ENCODE peak calls at places on chromosomes 1 and 21, in ten cellular contexts. One of them, this sample, is unnamed. For H3K9me3, the result is how much of the 10 kb centered on the place peaks cover.

GRCh38 chr1:51330331-51331201 is at the start of gene TTC39A:
- DNase-seq in Panc1: no peak
- DNase-seq in colonic mucosa: no peak
- DNase-seq in SK-N-SH: peak
- DNase-seq in CD4-positive, alpha-beta memory T cell: no peak
- DNase-seq in thoracic aorta: no peak
- DNase-seq in right lobe of liver: no peak
- DNase-seq in spleen: no peak
- DNase-seq in CD4-positive, CD25-positive, alpha-beta regulatory T cell: no peak
- DNase-seq in aorta: no peak
- DNase-seq in this sample: no peak

GRCh38 chr1:230351516-230351915 is 74.6 kb downstream of the PGBD5 start:
- DNase-seq in Panc1: no peak
- DNase-seq in colonic mucosa: no peak
- DNase-seq in SK-N-SH: no peak
- DNase-seq in CD4-positive, alpha-beta memory T cell: no peak
- DNase-seq in thoracic aorta: no peak
- DNase-seq in right lobe of liver: peak
- DNase-seq in spleen: no peak
- DNase-seq in CD4-positive, CD25-positive, alpha-beta regulatory T cell: no peak
- DNase-seq in aorta: no peak
- DNase-seq in this sample: no peak

GRCh38 chr1:97174039-97174704 is 452.6 kb downstream of the PTBP2 start:
- DNase-seq in Panc1: no peak
- DNase-seq in colonic mucosa: no peak
- DNase-seq in SK-N-SH: peak
- DNase-seq in CD4-positive, alpha-beta memory T cell: no peak
- DNase-seq in thoracic aorta: no peak
- DNase-seq in right lobe of liver: no peak
- DNase-seq in spleen: no peak
- DNase-seq in CD4-positive, CD25-positive, alpha-beta regulatory T cell: no peak
- DNase-seq in aorta: no peak
- DNase-seq in this sample: no peak

GRCh38 chr1:170872663-170873062 is 62.7 kb upstream of the MROH9 start:
- DNase-seq in Panc1: no peak
- DNase-seq in colonic mucosa: no peak
- DNase-seq in SK-N-SH: no peak
- DNase-seq in CD4-positive, alpha-beta memory T cell: no peak
- DNase-seq in thoracic aorta: no peak
- DNase-seq in right lobe of liver: no peak
- DNase-seq in spleen: no peak
- DNase-seq in CD4-positive, CD25-positive, alpha-beta regulatory T cell: no peak
- DNase-seq in aorta: no peak
- DNase-seq in this sample: no peak

GRCh38 chr1:180925471-180926051 is 12.9 kb downstream of the KIAA1614 start:
- DNase-seq in Panc1: no peak
- DNase-seq in colonic mucosa: no peak
- DNase-seq in SK-N-SH: no peak
- DNase-seq in CD4-positive, alpha-beta memory T cell: no peak
- DNase-seq in thoracic aorta: no peak
- DNase-seq in right lobe of liver: no peak
- DNase-seq in spleen: no peak
- DNase-seq in CD4-positive, CD25-positive, alpha-beta regulatory T cell: no peak
- DNase-seq in aorta: no peak
- DNase-seq in this sample: no peak

GRCh38 chr1:211386931-211387330 is 60.3 kb downstream of the TRAF5 start:
- DNase-seq in Panc1: no peak
- DNase-seq in colonic mucosa: no peak
- DNase-seq in SK-N-SH: no peak
- DNase-seq in CD4-positive, alpha-beta memory T cell: no peak
- DNase-seq in thoracic aorta: no peak
- DNase-seq in right lobe of liver: no peak
- DNase-seq in spleen: no peak
- DNase-seq in CD4-positive, CD25-positive, alpha-beta regulatory T cell: no peak
- DNase-seq in aorta: no peak
- DNase-seq in this sample: no peak

GRCh38 chr1:224700915-224701531 is 84.9 kb downstream of the CNIH3 start:
- DNase-seq in Panc1: no peak
- DNase-seq in colonic mucosa: no peak
- DNase-seq in SK-N-SH: peak
- DNase-seq in CD4-positive, alpha-beta memory T cell: no peak
- DNase-seq in thoracic aorta: no peak
- DNase-seq in right lobe of liver: no peak
- DNase-seq in spleen: no peak
- DNase-seq in CD4-positive, CD25-positive, alpha-beta regulatory T cell: peak
- DNase-seq in aorta: no peak
- DNase-seq in this sample: no peak

GRCh38 chr21:35077975-35078374 is 28.9 kb upstream of the RUNX1 start:
- DNase-seq in Panc1: no peak
- DNase-seq in colonic mucosa: no peak
- DNase-seq in SK-N-SH: no peak
- DNase-seq in CD4-positive, alpha-beta memory T cell: no peak
- DNase-seq in thoracic aorta: no peak
- DNase-seq in right lobe of liver: no peak
- DNase-seq in spleen: no peak
- DNase-seq in CD4-positive, CD25-positive, alpha-beta regulatory T cell: no peak
- DNase-seq in aorta: no peak
- DNase-seq in this sample: no peak

GRCh38 chr1:60622486-60622885 is 459.9 kb upstream of the NFIA start:
- DNase-seq in Panc1: no peak
- DNase-seq in colonic mucosa: no peak
- DNase-seq in SK-N-SH: no peak
- DNase-seq in CD4-positive, alpha-beta memory T cell: no peak
- DNase-seq in thoracic aorta: no peak
- DNase-seq in right lobe of liver: no peak
- DNase-seq in spleen: no peak
- DNase-seq in CD4-positive, CD25-positive, alpha-beta regulatory T cell: no peak
- DNase-seq in aorta: no peak
- DNase-seq in this sample: no peak

GRCh38 chr1:8847990-8848389 is 30.5 kb downstream of the ENO1 start:
- DNase-seq in Panc1: no peak
- DNase-seq in colonic mucosa: peak
- DNase-seq in SK-N-SH: no peak
- DNase-seq in CD4-positive, alpha-beta memory T cell: no peak
- DNase-seq in thoracic aorta: no peak
- DNase-seq in right lobe of liver: peak
- DNase-seq in spleen: no peak
- DNase-seq in CD4-positive, CD25-positive, alpha-beta regulatory T cell: no peak
- DNase-seq in aorta: no peak
- DNase-seq in this sample: no peak

GRCh38 chr21:31772674-31773555 is 41.0 kb upstream of the SCAF4 start:
- DNase-seq in Panc1: no peak
- DNase-seq in colonic mucosa: no peak
- DNase-seq in SK-N-SH: no peak
- DNase-seq in CD4-positive, alpha-beta memory T cell: no peak
- DNase-seq in thoracic aorta: no peak
- DNase-seq in right lobe of liver: no peak
- DNase-seq in spleen: no peak
- DNase-seq in CD4-positive, CD25-positive, alpha-beta regulatory T cell: no peak
- DNase-seq in aorta: no peak
- DNase-seq in this sample: no peak

GRCh38 chr21:32878654-32879053 is 107.1 kb upstream of the PAXBP1 start:
- DNase-seq in Panc1: no peak
- DNase-seq in colonic mucosa: no peak
- DNase-seq in SK-N-SH: no peak
- DNase-seq in CD4-positive, alpha-beta memory T cell: no peak
- DNase-seq in thoracic aorta: no peak
- DNase-seq in right lobe of liver: no peak
- DNase-seq in spleen: no peak
- DNase-seq in CD4-positive, CD25-positive, alpha-beta regulatory T cell: no peak
- DNase-seq in aorta: no peak
- DNase-seq in this sample: no peak

DNA sequence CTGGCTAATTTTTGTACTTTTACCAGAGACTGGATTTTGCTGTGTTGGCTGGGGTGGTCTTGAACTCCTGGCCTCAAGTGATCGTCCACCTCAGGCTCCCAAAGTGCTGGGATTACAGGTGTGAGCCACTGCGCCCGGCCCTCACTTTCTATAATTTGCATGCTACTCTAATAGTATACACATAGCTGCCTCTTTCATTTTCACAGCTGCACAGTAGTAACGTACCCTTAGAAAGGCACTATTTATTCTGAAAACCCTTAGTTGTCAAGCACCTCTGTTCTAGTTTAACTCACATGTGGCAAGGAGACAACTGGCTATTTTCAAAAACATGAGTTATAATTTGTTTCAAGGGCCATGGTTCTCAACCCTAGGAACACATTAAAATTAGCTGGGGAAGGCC is 17.2 kb downstream of the TPM3 start:
- DNase-seq in Panc1: no peak
- DNase-seq in colonic mucosa: no peak
- DNase-seq in SK-N-SH: no peak
- DNase-seq in CD4-positive, alpha-beta memory T cell: no peak
- DNase-seq in thoracic aorta: no peak
- DNase-seq in right lobe of liver: no peak
- DNase-seq in spleen: no peak
- DNase-seq in CD4-positive, CD25-positive, alpha-beta regulatory T cell: no peak
- DNase-seq in aorta: no peak
- DNase-seq in this sample: no peak
- H3K9me3 ChIP-seq in Panc1: under half
- H3K9me3 ChIP-seq in colonic mucosa: under half
- H3K9me3 ChIP-seq in SK-N-SH: under half
- H3K9me3 ChIP-seq in CD4-positive, alpha-beta memory T cell: under half
- H3K9me3 ChIP-seq in thoracic aorta: under half
- H3K9me3 ChIP-seq in right lobe of liver: under half
- H3K9me3 ChIP-seq in spleen: under half
- H3K9me3 ChIP-seq in CD4-positive, CD25-positive, alpha-beta regulatory T cell: under half
- H3K9me3 ChIP-seq in aorta: under half
- H3K9me3 ChIP-seq in this sample: under half

GRCh38 chr1:243343970-243344749 is 88.3 kb downstream of the SDCCAG8 start:
- DNase-seq in Panc1: peak
- DNase-seq in colonic mucosa: no peak
- DNase-seq in SK-N-SH: peak
- DNase-seq in CD4-positive, alpha-beta memory T cell: peak
- DNase-seq in thoracic aorta: no peak
- DNase-seq in right lobe of liver: no peak
- DNase-seq in spleen: no peak
- DNase-seq in CD4-positive, CD25-positive, alpha-beta regulatory T cell: peak
- DNase-seq in aorta: no peak
- DNase-seq in this sample: no peak
- H3K27ac ChIP-seq in Panc1: no peak
- H3K27ac ChIP-seq in colonic mucosa: no peak
- H3K27ac ChIP-seq in SK-N-SH: no peak
- H3K27ac ChIP-seq in CD4-positive, alpha-beta memory T cell: no peak
- H3K27ac ChIP-seq in thoracic aorta: no peak
- H3K27ac ChIP-seq in right lobe of liver: no peak
- H3K27ac ChIP-seq in spleen: no peak
- H3K27ac ChIP-seq in CD4-positive, CD25-positive, alpha-beta regulatory T cell: no peak
- H3K27ac ChIP-seq in aorta: no peak
- H3K27ac ChIP-seq in this sample: no peak

GRCh38 chr1:40861227-40862003 is 748 bp downstream of the CITED4 start:
- DNase-seq in Panc1: no peak
- DNase-seq in colonic mucosa: peak
- DNase-seq in SK-N-SH: peak
- DNase-seq in CD4-positive, alpha-beta memory T cell: peak
- DNase-seq in thoracic aorta: no peak
- DNase-seq in right lobe of liver: peak
- DNase-seq in spleen: peak
- DNase-seq in CD4-positive, CD25-positive, alpha-beta regulatory T cell: peak
- DNase-seq in aorta: peak
- DNase-seq in this sample: peak

GRCh38 chr1:40857737-40858136 is 4.4 kb downstream of the CITED4 start:
- DNase-seq in Panc1: no peak
- DNase-seq in colonic mucosa: no peak
- DNase-seq in SK-N-SH: no peak
- DNase-seq in CD4-positive, alpha-beta memory T cell: no peak
- DNase-seq in thoracic aorta: no peak
- DNase-seq in right lobe of liver: no peak
- DNase-seq in spleen: no peak
- DNase-seq in CD4-positive, CD25-positive, alpha-beta regulatory T cell: no peak
- DNase-seq in aorta: no peak
- DNase-seq in this sample: no peak

GRCh38 chr1:40862008-40862863 is at the start of gene CITED4:
- DNase-seq in Panc1: peak
- DNase-seq in colonic mucosa: peak
- DNase-seq in SK-N-SH: peak
- DNase-seq in CD4-positive, alpha-beta memory T cell: peak
- DNase-seq in thoracic aorta: peak
- DNase-seq in right lobe of liver: peak
- DNase-seq in spleen: peak
- DNase-seq in CD4-positive, CD25-positive, alpha-beta regulatory T cell: peak
- DNase-seq in aorta: peak
- DNase-seq in this sample: peak

GRCh38 chr1:40859017-40859416 is 3.1 kb downstream of the CITED4 start:
- DNase-seq in Panc1: no peak
- DNase-seq in colonic mucosa: no peak
- DNase-seq in SK-N-SH: no peak
- DNase-seq in CD4-positive, alpha-beta memory T cell: no peak
- DNase-seq in thoracic aorta: no peak
- DNase-seq in right lobe of liver: no peak
- DNase-seq in spleen: no peak
- DNase-seq in CD4-positive, CD25-positive, alpha-beta regulatory T cell: no peak
- DNase-seq in aorta: no peak
- DNase-seq in this sample: no peak

GRCh38 chr1:40860706-40861226 is 1.4 kb downstream of the CITED4 start:
- DNase-seq in Panc1: no peak
- DNase-seq in colonic mucosa: no peak
- DNase-seq in SK-N-SH: no peak
- DNase-seq in CD4-positive, alpha-beta memory T cell: no peak
- DNase-seq in thoracic aorta: no peak
- DNase-seq in right lobe of liver: peak
- DNase-seq in spleen: peak
- DNase-seq in CD4-positive, CD25-positive, alpha-beta regulatory T cell: no peak
- DNase-seq in aorta: no peak
- DNase-seq in this sample: no peak
- H3K4me3 ChIP-seq in Panc1: peak
- H3K4me3 ChIP-seq in colonic mucosa: peak
- H3K4me3 ChIP-seq in SK-N-SH: peak
- H3K4me3 ChIP-seq in CD4-positive, alpha-beta memory T cell: no peak
- H3K4me3 ChIP-seq in thoracic aorta: peak
- H3K4me3 ChIP-seq in right lobe of liver: peak
- H3K4me3 ChIP-seq in spleen: peak
- H3K4me3 ChIP-seq in CD4-positive, CD25-positive, alpha-beta regulatory T cell: peak
- H3K4me3 ChIP-seq in aorta: peak
- H3K4me3 ChIP-seq in this sample: peak

GRCh38 chr1:185069202-185069601 is 23.8 kb downstream of the RNF2 start:
- DNase-seq in Panc1: no peak
- DNase-seq in colonic mucosa: no peak
- DNase-seq in SK-N-SH: no peak
- DNase-seq in CD4-positive, alpha-beta memory T cell: no peak
- DNase-seq in thoracic aorta: no peak
- DNase-seq in right lobe of liver: no peak
- DNase-seq in spleen: no peak
- DNase-seq in CD4-positive, CD25-positive, alpha-beta regulatory T cell: no peak
- DNase-seq in aorta: no peak
- DNase-seq in this sample: no peak
- H3K9me3 ChIP-seq in Panc1: under half
- H3K9me3 ChIP-seq in colonic mucosa: under half
- H3K9me3 ChIP-seq in SK-N-SH: under half
- H3K9me3 ChIP-seq in CD4-positive, alpha-beta memory T cell: under half
- H3K9me3 ChIP-seq in thoracic aorta: under half
- H3K9me3 ChIP-seq in right lobe of liver: under half
- H3K9me3 ChIP-seq in spleen: under half
- H3K9me3 ChIP-seq in CD4-positive, CD25-positive, alpha-beta regulatory T cell: under half
- H3K9me3 ChIP-seq in aorta: under half
- H3K9me3 ChIP-seq in this sample: under half

GRCh38 chr1:107572674-107573205 is 392.2 kb downstream of the VAV3 start:
- DNase-seq in Panc1: no peak
- DNase-seq in colonic mucosa: no peak
- DNase-seq in SK-N-SH: no peak
- DNase-seq in CD4-positive, alpha-beta memory T cell: no peak
- DNase-seq in thoracic aorta: no peak
- DNase-seq in right lobe of liver: no peak
- DNase-seq in spleen: no peak
- DNase-seq in CD4-positive, CD25-positive, alpha-beta regulatory T cell: no peak
- DNase-seq in aorta: no peak
- DNase-seq in this sample: no peak
- H3K27ac ChIP-seq in Panc1: no peak
- H3K27ac ChIP-seq in colonic mucosa: no peak
- H3K27ac ChIP-seq in SK-N-SH: no peak
- H3K27ac ChIP-seq in CD4-positive, alpha-beta memory T cell: no peak
- H3K27ac ChIP-seq in thoracic aorta: no peak
- H3K27ac ChIP-seq in right lobe of liver: no peak
- H3K27ac ChIP-seq in spleen: no peak
- H3K27ac ChIP-seq in CD4-positive, CD25-positive, alpha-beta regulatory T cell: no peak
- H3K27ac ChIP-seq in aorta: no peak
- H3K27ac ChIP-seq in this sample: no peak

This sample was measured in left lung.